ENCODE peak calls at places on chromosome 17, in ten cellular contexts. One of them, this sample, is unnamed.

GRCh38 chr17:58402047-58402446 is 15.3 kb downstream of the RNF43 start:
- DNase-seq in activated CD4-positive, alpha-beta T cell treated with anti-CD3 and anti-CD28 coated beads, Interleukin-2, amount 10 ng/mL, durations not matched to agents 7 days and 5 days: peak
- DNase-seq in iPS-NIHi11: no peak
- DNase-seq in MV-4-11: no peak
- DNase-seq in activated T-cell treated with anti-CD3 and anti-CD28 coated beads for 4 hours: no peak
- DNase-seq in breast epithelium: no peak
- DNase-seq in NCI-H187 treated with DMSO at 0.1 percent for 48 hours: no peak
- DNase-seq in NCI-H2081: no peak
- DNase-seq in K562: no peak
- DNase-seq in stimulated activated CD4-positive, alpha-beta T cell treated with anti-CD3 and anti-CD28 coated beads, Interleukin-2, amount 100 ng/mL, for 24 hours: no peak
- DNase-seq in this sample: no peak

GRCh38 chr17:36661688-36662087 is 60.3 kb downstream of the MRM1 start:
- DNase-seq in activated CD4-positive, alpha-beta T cell treated with anti-CD3 and anti-CD28 coated beads, Interleukin-2, amount 10 ng/mL, durations not matched to agents 7 days and 5 days: no peak
- DNase-seq in NCI-H187 treated with DMSO at 0.1 percent for 48 hours: no peak
- DNase-seq in MV-4-11: no peak
- DNase-seq in NCI-H2081: no peak
- DNase-seq in activated T-cell treated with anti-CD3 and anti-CD28 coated beads for 4 hours: no peak
- DNase-seq in iPS-NIHi11: no peak
- DNase-seq in stimulated activated CD4-positive, alpha-beta T cell treated with anti-CD3 and anti-CD28 coated beads, Interleukin-2, amount 100 ng/mL, for 24 hours: no peak
- DNase-seq in breast epithelium: no peak
- DNase-seq in K562: no peak
- DNase-seq in this sample: no peak

GRCh38 chr17:77884967-77885641 is 73.4 kb upstream of the TNRC6C start:
- DNase-seq in MV-4-11: no peak
- DNase-seq in breast epithelium: no peak
- DNase-seq in activated T-cell treated with anti-CD3 and anti-CD28 coated beads for 4 hours: no peak
- DNase-seq in NCI-H187 treated with DMSO at 0.1 percent for 48 hours: no peak
- DNase-seq in activated CD4-positive, alpha-beta T cell treated with anti-CD3 and anti-CD28 coated beads, Interleukin-2, amount 10 ng/mL, durations not matched to agents 7 days and 5 days: no peak
- DNase-seq in NCI-H2081: no peak
- DNase-seq in iPS-NIHi11: no peak
- DNase-seq in K562: no peak
- DNase-seq in stimulated activated CD4-positive, alpha-beta T cell treated with anti-CD3 and anti-CD28 coated beads, Interleukin-2, amount 100 ng/mL, for 24 hours: no peak
- DNase-seq in this sample: no peak

GRCh38 chr17:57672205-57672632 is 72.9 kb downstream of the CCDC182 start:
- DNase-seq in breast epithelium: peak
- DNase-seq in NCI-H2081: no peak
- DNase-seq in activated T-cell treated with anti-CD3 and anti-CD28 coated beads for 4 hours: no peak
- DNase-seq in activated CD4-positive, alpha-beta T cell treated with anti-CD3 and anti-CD28 coated beads, Interleukin-2, amount 10 ng/mL, durations not matched to agents 7 days and 5 days: peak
- DNase-seq in stimulated activated CD4-positive, alpha-beta T cell treated with anti-CD3 and anti-CD28 coated beads, Interleukin-2, amount 100 ng/mL, for 24 hours: no peak
- DNase-seq in MV-4-11: peak
- DNase-seq in K562: no peak
- DNase-seq in NCI-H187 treated with DMSO at 0.1 percent for 48 hours: no peak
- DNase-seq in iPS-NIHi11: no peak
- DNase-seq in this sample: peak

GRCh38 chr17:38731526-38732294 is 1.6 kb downstream of the CISD3 start:
- DNase-seq in MV-4-11: no peak
- DNase-seq in iPS-NIHi11: no peak
- DNase-seq in K562: no peak
- DNase-seq in activated T-cell treated with anti-CD3 and anti-CD28 coated beads for 4 hours: no peak
- DNase-seq in activated CD4-positive, alpha-beta T cell treated with anti-CD3 and anti-CD28 coated beads, Interleukin-2, amount 10 ng/mL, durations not matched to agents 7 days and 5 days: no peak
- DNase-seq in NCI-H2081: no peak
- DNase-seq in stimulated activated CD4-positive, alpha-beta T cell treated with anti-CD3 and anti-CD28 coated beads, Interleukin-2, amount 100 ng/mL, for 24 hours: no peak
- DNase-seq in NCI-H187 treated with DMSO at 0.1 percent for 48 hours: no peak
- DNase-seq in breast epithelium: no peak
- DNase-seq in this sample: no peak

GRCh38 chr17:56908061-56908542 is 5.7 kb downstream of the TRIM25 start:
- DNase-seq in K562: peak
- DNase-seq in stimulated activated CD4-positive, alpha-beta T cell treated with anti-CD3 and anti-CD28 coated beads, Interleukin-2, amount 100 ng/mL, for 24 hours: peak
- DNase-seq in activated CD4-positive, alpha-beta T cell treated with anti-CD3 and anti-CD28 coated beads, Interleukin-2, amount 10 ng/mL, durations not matched to agents 7 days and 5 days: peak
- DNase-seq in NCI-H2081: no peak
- DNase-seq in breast epithelium: no peak
- DNase-seq in activated T-cell treated with anti-CD3 and anti-CD28 coated beads for 4 hours: no peak
- DNase-seq in MV-4-11: peak
- DNase-seq in iPS-NIHi11: no peak
- DNase-seq in NCI-H187 treated with DMSO at 0.1 percent for 48 hours: no peak
- DNase-seq in this sample: peak

GRCh38 chr17:50440838-50441829 is 15.1 kb downstream of the ACSF2 start:
- DNase-seq in K562: no peak
- DNase-seq in stimulated activated CD4-positive, alpha-beta T cell treated with anti-CD3 and anti-CD28 coated beads, Interleukin-2, amount 100 ng/mL, for 24 hours: no peak
- DNase-seq in activated CD4-positive, alpha-beta T cell treated with anti-CD3 and anti-CD28 coated beads, Interleukin-2, amount 10 ng/mL, durations not matched to agents 7 days and 5 days: no peak
- DNase-seq in iPS-NIHi11: no peak
- DNase-seq in activated T-cell treated with anti-CD3 and anti-CD28 coated beads for 4 hours: no peak
- DNase-seq in NCI-H187 treated with DMSO at 0.1 percent for 48 hours: no peak
- DNase-seq in NCI-H2081: no peak
- DNase-seq in breast epithelium: no peak
- DNase-seq in MV-4-11: no peak
- DNase-seq in this sample: no peak

GRCh38 chr17:61764846-61765245 is 98.5 kb downstream of the BRIP1 start:
- DNase-seq in MV-4-11: no peak
- DNase-seq in stimulated activated CD4-positive, alpha-beta T cell treated with anti-CD3 and anti-CD28 coated beads, Interleukin-2, amount 100 ng/mL, for 24 hours: no peak
- DNase-seq in breast epithelium: no peak
- DNase-seq in K562: no peak
- DNase-seq in activated CD4-positive, alpha-beta T cell treated with anti-CD3 and anti-CD28 coated beads, Interleukin-2, amount 10 ng/mL, durations not matched to agents 7 days and 5 days: no peak
- DNase-seq in NCI-H2081: no peak
- DNase-seq in NCI-H187 treated with DMSO at 0.1 percent for 48 hours: no peak
- DNase-seq in iPS-NIHi11: no peak
- DNase-seq in activated T-cell treated with anti-CD3 and anti-CD28 coated beads for 4 hours: no peak
- DNase-seq in this sample: no peak

GRCh38 chr17:15463363-15463762 is 4.1 kb downstream of the CDRT4 start:
- DNase-seq in MV-4-11: no peak
- DNase-seq in activated T-cell treated with anti-CD3 and anti-CD28 coated beads for 4 hours: no peak
- DNase-seq in K562: no peak
- DNase-seq in activated CD4-positive, alpha-beta T cell treated with anti-CD3 and anti-CD28 coated beads, Interleukin-2, amount 10 ng/mL, durations not matched to agents 7 days and 5 days: no peak
- DNase-seq in NCI-H187 treated with DMSO at 0.1 percent for 48 hours: no peak
- DNase-seq in NCI-H2081: no peak
- DNase-seq in iPS-NIHi11: peak
- DNase-seq in stimulated activated CD4-positive, alpha-beta T cell treated with anti-CD3 and anti-CD28 coated beads, Interleukin-2, amount 100 ng/mL, for 24 hours: no peak
- DNase-seq in breast epithelium: peak
- DNase-seq in this sample: no peak

GRCh38 chr17:43701318-43701743 is 39.6 kb upstream of the MEOX1 start:
- DNase-seq in NCI-H187 treated with DMSO at 0.1 percent for 48 hours: no peak
- DNase-seq in NCI-H2081: no peak
- DNase-seq in activated T-cell treated with anti-CD3 and anti-CD28 coated beads for 4 hours: no peak
- DNase-seq in iPS-NIHi11: no peak
- DNase-seq in MV-4-11: peak
- DNase-seq in stimulated activated CD4-positive, alpha-beta T cell treated with anti-CD3 and anti-CD28 coated beads, Interleukin-2, amount 100 ng/mL, for 24 hours: peak
- DNase-seq in breast epithelium: peak
- DNase-seq in activated CD4-positive, alpha-beta T cell treated with anti-CD3 and anti-CD28 coated beads, Interleukin-2, amount 10 ng/mL, durations not matched to agents 7 days and 5 days: peak
- DNase-seq in K562: no peak
- DNase-seq in this sample: no peak

GRCh38 chr17:8056232-8056975 is 17.5 kb downstream of the ALOX15B start:
- DNase-seq in iPS-NIHi11: no peak
- DNase-seq in activated CD4-positive, alpha-beta T cell treated with anti-CD3 and anti-CD28 coated beads, Interleukin-2, amount 10 ng/mL, durations not matched to agents 7 days and 5 days: peak
- DNase-seq in breast epithelium: no peak
- DNase-seq in MV-4-11: peak
- DNase-seq in K562: no peak
- DNase-seq in NCI-H2081: no peak
- DNase-seq in stimulated activated CD4-positive, alpha-beta T cell treated with anti-CD3 and anti-CD28 coated beads, Interleukin-2, amount 100 ng/mL, for 24 hours: peak
- DNase-seq in activated T-cell treated with anti-CD3 and anti-CD28 coated beads for 4 hours: no peak
- DNase-seq in NCI-H187 treated with DMSO at 0.1 percent for 48 hours: no peak
- DNase-seq in this sample: no peak

GRCh38 chr17:78716814-78717393 is 65.2 kb downstream of the CYTH1 start:
- DNase-seq in activated T-cell treated with anti-CD3 and anti-CD28 coated beads for 4 hours: no peak
- DNase-seq in stimulated activated CD4-positive, alpha-beta T cell treated with anti-CD3 and anti-CD28 coated beads, Interleukin-2, amount 100 ng/mL, for 24 hours: peak
- DNase-seq in NCI-H2081: peak
- DNase-seq in breast epithelium: peak
- DNase-seq in MV-4-11: no peak
- DNase-seq in iPS-NIHi11: peak
- DNase-seq in K562: no peak
- DNase-seq in activated CD4-positive, alpha-beta T cell treated with anti-CD3 and anti-CD28 coated beads, Interleukin-2, amount 10 ng/mL, durations not matched to agents 7 days and 5 days: no peak
- DNase-seq in NCI-H187 treated with DMSO at 0.1 percent for 48 hours: no peak
- DNase-seq in this sample: no peak